ENCODE peak calls at places on chromosome 12, in four cellular contexts. H is NAMALWA, M is AG09319, B is ELR. Z is an unnamed sample.

GRCh38 chr12:88309546-88309945 is 167.4 kb downstream of the TMTC3 start:
- DNase-seq in H (no peak), M (no peak), B (peak), Z (no peak)

GRCh38 chr12:13208533-13209278 is 12.2 kb downstream of the EMP1 start:
- DNase-seq in H (peak), M (no peak), B (peak), Z (no peak)

GRCh38 chr12:111753144-111753881 is 13.4 kb upstream of the ALDH2 start:
- DNase-seq in H (no peak), M (peak), B (peak), Z (no peak)

GRCh38 chr12:46773537-46773936 is 52.3 kb downstream of the SLC38A4 start:
- DNase-seq in H (no peak), M (no peak), B (no peak), Z (no peak)

GRCh38 chr12:15209782-15210181 is 11.4 kb downstream of the RERG start:
- DNase-seq in H (no peak), M (no peak), B (peak), Z (no peak)

GRCh38 chr12:124909831-124910560 is 4.5 kb downstream of the UBC start:
- DNase-seq in H (peak), M (no peak), B (peak), Z (no peak)

GRCh38 chr12:38151991-38152700 is 164.4 kb upstream of the ALG10B start:
- DNase-seq in H (no peak), M (no peak), B (no peak), Z (no peak)

GRCh38 chr12:103495158-103495782 is 498 bp downstream of the C12orf42 start:
- DNase-seq in H (no peak), M (no peak), B (no peak), Z (no peak)

GRCh38 chr12:96500686-96501085 is 11.3 kb downstream of the CFAP54 start:
- DNase-seq in H (no peak), M (no peak), B (peak), Z (no peak)

GRCh38 chr12:31234053-31234835 is 91.7 kb downstream of the SINHCAF start:
- DNase-seq in H (no peak), M (no peak), B (no peak), Z (no peak)

GRCh38 chr12:77236066-77236465 is 170.7 kb upstream of the E2F7 start:
- DNase-seq in H (no peak), M (no peak), B (no peak), Z (no peak)

GRCh38 chr12:92695577-92695976 is 7.2 kb upstream of the PLEKHG7 start:
- DNase-seq in H (no peak), M (no peak), B (no peak), Z (no peak)

Z was measured in coronary artery.